ENCODE peak calls at places on chromosome 13, in eight cellular contexts. A, E, Z, K, S, C, Q and P are unnamed samples.

GRCh38 chr13:36453518-36453917 is 21.2 kb downstream of the CCNA1 start:
- DNase-seq in A (no peak), E (no peak), Z (peak; percentile 19), K (no peak), S (no peak), C (no peak), Q (no peak), P (no peak)

GRCh38 chr13:37427843-37428494 is 170.6 kb downstream of the POSTN start:
- DNase-seq in A (no peak), E (no peak), Z (no peak), K (no peak), S (no peak), C (no peak), Q (no peak), P (no peak)

GRCh38 chr13:112760440-112760839 is 70.6 kb downstream of the ATP11A start:
- DNase-seq in A (no peak), E (no peak), Z (no peak), K (no peak), S (no peak), C (no peak), Q (no peak), P (no peak)

GRCh38 chr13:96772426-96772825 is 221.8 kb downstream of the OXGR1 start:
- DNase-seq in A (no peak), E (no peak), Z (no peak), K (no peak), S (no peak), C (no peak), Q (no peak), P (no peak)

GRCh38 chr13:81493144-81493543 is 1152.2 kb upstream of the SPRY2 start:
- DNase-seq in A (no peak), E (no peak), Z (no peak), K (no peak), S (no peak), C (no peak), Q (no peak), P (no peak)

GRCh38 chr13:20969182-20969581 is 66.6 kb upstream of the XPO4 start:
- DNase-seq in A (no peak), E (no peak), Z (no peak), K (no peak), S (no peak), C (no peak), Q (peak; percentile 36), P (no peak)

GRCh38 chr13:27583645-27584044 is 36.7 kb downstream of the LNX2 start:
- DNase-seq in A (no peak), E (no peak), Z (no peak), K (no peak), S (no peak), C (no peak), Q (no peak), P (no peak)

GRCh38 chr13:48892311-48892710 is 83.4 kb upstream of the FNDC3A start:
- DNase-seq in A (no peak), E (no peak), Z (no peak), K (no peak), S (no peak), C (no peak), Q (peak; percentile 89), P (no peak)

GRCh38 chr13:88068975-88069374 is 397.8 kb downstream of the SLITRK5 start:
- DNase-seq in A (no peak), E (no peak), Z (peak; percentile 55), K (peak; percentile 26), S (no peak), C (no peak), Q (no peak), P (no peak)

GRCh38 chr13:75554981-75555380 is 5.4 kb downstream of the UCHL3 start:
- DNase-seq in A (no peak), E (no peak), Z (no peak), K (no peak), S (no peak), C (no peak), Q (no peak), P (no peak)

GRCh38 chr13:37037231-37037630 is 22.3 kb downstream of the SUPT20H start:
- DNase-seq in A (no peak), E (no peak), Z (no peak), K (no peak), S (no peak), C (no peak), Q (no peak), P (no peak)

GRCh38 chr13:109408596-109409382 is 377.6 kb downstream of the IRS2 start:
- DNase-seq in A (no peak), E (no peak), Z (no peak), K (no peak), S (no peak), C (no peak), Q (no peak), P (no peak)

GRCh38 chr13:90867336-90867683 is 480.2 kb upstream of the MIR17HG start:
- DNase-seq in A (no peak), E (peak; percentile 63), Z (peak; percentile 78), K (peak; percentile 78), S (peak; percentile 27), C (no peak), Q (peak; percentile 55), P (no peak)

GRCh38 chr13:38902551-38902950 is 88.1 kb downstream of the STOML3 start:
- DNase-seq in A (no peak), E (no peak), Z (no peak), K (no peak), S (no peak), C (no peak), Q (peak; percentile 42), P (no peak)

GRCh38 chr13:36919833-36920611 is at the start of gene SMAD9:
- DNase-seq in A (no peak), E (peak; percentile 77), Z (peak; percentile 70), K (peak; percentile 55), S (peak; percentile 33), C (no peak), Q (peak; percentile 48), P (no peak)

GRCh38 chr13:43006893-43007631 is 15.0 kb upstream of the EPSTI1 start:
- DNase-seq in A (no peak), E (no peak), Z (no peak), K (no peak), S (no peak), C (no peak), Q (peak; percentile 25), P (no peak)

GRCh38 chr13:46963874-46964273 is 67.0 kb upstream of the HTR2A start:
- DNase-seq in A (no peak), E (peak; percentile 29), Z (no peak), K (no peak), S (no peak), C (no peak), Q (no peak), P (no peak)

GRCh38 chr13:85108356-85108755 is 690.9 kb downstream of the SLITRK6 start:
- DNase-seq in A (no peak), E (no peak), Z (no peak), K (no peak), S (no peak), C (no peak), Q (peak; percentile 29), P (no peak)

GRCh38 chr13:112247471-112248405 is 128.4 kb upstream of the SPACA7 start:
- DNase-seq in A (no peak), E (no peak), Z (no peak), K (no peak), S (no peak), C (no peak), Q (no peak), P (no peak)

GRCh38 chr13:98026457-98026857 is 73.0 kb downstream of the IPO5 start:
- DNase-seq in A (no peak), E (no peak), Z (no peak), K (no peak), S (no peak), C (no peak), Q (no peak), P (no peak)

GRCh38 chr13:98428256-98428966 is 148.5 kb downstream of the STK24 start:
- DNase-seq in A (no peak), E (no peak), Z (no peak), K (no peak), S (no peak), C (no peak), Q (no peak), P (no peak)

GRCh38 chr13:26050568-26051230 is 1.1 kb downstream of the SHISA2 start:
- DNase-seq in A (no peak), E (no peak), Z (peak; percentile 23), K (peak; percentile 52), S (peak; percentile 24), C (no peak), Q (no peak), P (no peak)

GRCh38 chr13:110937511-110938303 is 22.8 kb upstream of the ANKRD10 start:
- DNase-seq in A (no peak), E (no peak), Z (no peak), K (no peak), S (no peak), C (no peak), Q (no peak), P (no peak)

GRCh38 chr13:47408546-47409319 is 511.9 kb upstream of the HTR2A start:
- DNase-seq in A (no peak), E (no peak), Z (no peak), K (no peak), S (no peak), C (no peak), Q (no peak), P (no peak)

GRCh38 chr13:86906458-86906857 is 764.7 kb upstream of the SLITRK5 start:
- DNase-seq in A (no peak), E (no peak), Z (no peak), K (no peak), S (no peak), C (no peak), Q (no peak), P (no peak)

GRCh38 chr13:98783856-98784478 is 31.5 kb upstream of the SLC15A1 start:
- DNase-seq in A (no peak), E (no peak), Z (no peak), K (no peak), S (no peak), C (no peak), Q (no peak), P (no peak)